ENCODE peak calls at places on chromosome 3, in six cellular contexts. L is ACHN; W is body of pancreas; B is LoVo; K is activated T-helper 1 cell treated with anti-CD3 and anti-CD28 coated beads, Interleukin-2, amount 50 U/mL, for 16 hours; V is H4. A is an unnamed sample.

GRCh38 chr3:23329471-23329870 is 126.3 kb downstream of the UBE2E2 start:
- DNase-seq in L (no peak), W (no peak), B (no peak), K (no peak), V (no peak), A (no peak)

GRCh38 chr3:20230954-20231353 is 44.9 kb upstream of the SGO1 start:
- DNase-seq in L (no peak), W (no peak), B (no peak), K (no peak), V (no peak), A (no peak)

GRCh38 chr3:87719060-87719459 is 339.7 kb downstream of the CGGBP1 start:
- DNase-seq in L (no peak), W (no peak), B (no peak), K (no peak), V (no peak), A (no peak)

GRCh38 chr3:52683611-52684010 is 2.1 kb downstream of the PBRM1 start:
- DNase-seq in L (no peak), W (no peak), B (no peak), K (no peak), V (no peak), A (no peak)

GRCh38 chr3:128464188-128464587 is 2.5 kb downstream of the DNAJB8 start:
- DNase-seq in L (no peak), W (no peak), B (no peak), K (no peak), V (no peak), A (no peak)

GRCh38 chr3:12444582-12445468 is 39.5 kb upstream of the TSEN2 start:
- DNase-seq in L (no peak), W (no peak), B (peak; percentile 95), K (no peak), V (peak; percentile 94), A (no peak)

GRCh38 chr3:133444071-133444774 is 44.4 kb downstream of the BFSP2 start:
- DNase-seq in L (no peak), W (peak; percentile 56), B (peak; percentile 71), K (no peak), V (peak; percentile 61), A (peak; percentile 22)

GRCh38 chr3:194091141-194091540 is 44.8 kb upstream of the HES1 start:
- DNase-seq in L (no peak), W (no peak), B (peak; percentile 12), K (no peak), V (peak; percentile 89), A (no peak)

GRCh38 chr3:144112036-144112435 is 140.4 kb downstream of the DIPK2A start:
- DNase-seq in L (no peak), W (no peak), B (no peak), K (no peak), V (no peak), A (peak; percentile 29)

GRCh38 chr3:69160107-69160506 is 37.7 kb upstream of the LMOD3 start:
- DNase-seq in L (no peak), W (no peak), B (no peak), K (no peak), V (no peak), A (no peak)

GRCh38 chr3:114709102-114709501 is 415.3 kb downstream of the TIGIT start:
- DNase-seq in L (no peak), W (no peak), B (no peak), K (no peak), V (no peak), A (no peak)

GRCh38 chr3:147507638-147508286 is 98.6 kb downstream of the ZIC1 start:
- DNase-seq in L (no peak), W (no peak), B (no peak), K (no peak), V (no peak), A (no peak)

GRCh38 chr3:183591881-183592521 is 36.5 kb upstream of the KLHL6 start:
- DNase-seq in L (no peak), W (no peak), B (no peak), K (no peak), V (no peak), A (no peak)

GRCh38 chr3:127787071-127787490 is 35.2 kb downstream of the MGLL start:
- DNase-seq in L (no peak), W (no peak), B (no peak), K (no peak), V (no peak), A (no peak)

GRCh38 chr3:60053518-60054265 is 1003.9 kb upstream of the CFAP20DC start:
- DNase-seq in L (peak; percentile 18), W (no peak), B (no peak), K (no peak), V (peak; percentile 53), A (no peak)

GRCh38 chr3:72535789-72536188 is 312.5 kb downstream of the SHQ1 start:
- DNase-seq in L (no peak), W (no peak), B (no peak), K (no peak), V (no peak), A (no peak)

GRCh38 chr3:73623996-73624362 is 762 bp downstream of the PDZRN3 start:
- DNase-seq in L (no peak), W (peak; percentile 54), B (no peak), K (no peak), V (no peak), A (peak; percentile 32)

GRCh38 chr3:194976049-194976451 is 290.4 kb downstream of the FAM43A start:
- DNase-seq in L (no peak), W (peak; percentile 35), B (no peak), K (no peak), V (no peak), A (no peak)

GRCh38 chr3:170469151-170470062 is 50.7 kb downstream of the CLDN11 start:
- DNase-seq in L (no peak), W (no peak), B (no peak), K (no peak), V (peak; percentile 59), A (peak; percentile 85)

GRCh38 chr3:45043715-45044299 is 17.7 kb downstream of the CLEC3B start:
- DNase-seq in L (peak; percentile 5), W (no peak), B (no peak), K (no peak), V (peak; percentile 73), A (no peak)

GRCh38 chr3:158104346-158105020 is 1.7 kb downstream of the SHOX2 start:
- DNase-seq in L (no peak), W (no peak), B (no peak), K (no peak), V (no peak), A (no peak)

GRCh38 chr3:195224156-195224979 is 46.6 kb downstream of the XXYLT1 start:
- DNase-seq in L (no peak), W (no peak), B (no peak), K (no peak), V (peak; percentile 40), A (no peak)

GRCh38 chr3:160830792-160831191 is 74.8 kb downstream of the PPM1L start:
- DNase-seq in L (peak; percentile 2), W (no peak), B (no peak), K (no peak), V (no peak), A (no peak)

GRCh38 chr3:126167550-126167949 is 12.8 kb downstream of the ALDH1L1 start:
- DNase-seq in L (no peak), W (no peak), B (no peak), K (no peak), V (no peak), A (no peak)

GRCh38 chr3:196842567-196843434 is 24.9 kb upstream of the SENP5 start:
- DNase-seq in L (no peak), W (no peak), B (no peak), K (no peak), V (no peak), A (no peak)

GRCh38 chr3:9915252-9916141 is 1.4 kb upstream of the IL17RC start:
- DNase-seq in L (peak; percentile 51), W (peak; percentile 76), B (peak; percentile 43), K (no peak), V (no peak), A (peak; percentile 72)

GRCh38 chr3:26623409-26624208 is 1.0 kb downstream of the LRRC3B start:
- DNase-seq in L (no peak), W (no peak), B (no peak), K (no peak), V (no peak), A (peak; percentile 51)

GRCh38 chr3:85939026-85939616 is 980.3 kb downstream of the CADM2 start:
- DNase-seq in L (no peak), W (no peak), B (no peak), K (no peak), V (peak; percentile 43), A (no peak)

GRCh38 chr3:65664927-65665326 is 373.8 kb downstream of the MAGI1 start:
- DNase-seq in L (no peak), W (no peak), B (no peak), K (no peak), V (no peak), A (no peak)

GRCh38 chr3:49213998-49214397 is 42.6 kb downstream of the KLHDC8B start:
- DNase-seq in L (no peak), W (no peak), B (no peak), K (no peak), V (no peak), A (no peak)

GRCh38 chr3:181976526-181976925 is 264.8 kb downstream of the SOX2 start:
- DNase-seq in L (no peak), W (no peak), B (no peak), K (no peak), V (no peak), A (no peak)

GRCh38 chr3:17141699-17142098 is 256.9 kb downstream of the PLCL2 start:
- DNase-seq in L (no peak), W (no peak), B (no peak), K (no peak), V (no peak), A (no peak)

GRCh38 chr3:125140817-125141595 is 71.5 kb downstream of the SLC12A8 start:
- DNase-seq in L (no peak), W (no peak), B (no peak), K (no peak), V (no peak), A (no peak)

GRCh38 chr3:8532251-8532831 is 30.7 kb downstream of the LMCD1 start:
- DNase-seq in L (no peak), W (no peak), B (no peak), K (no peak), V (no peak), A (no peak)

GRCh38 chr3:192494176-192494575 is 233.2 kb downstream of the FGF12 start:
- DNase-seq in L (no peak), W (no peak), B (no peak), K (no peak), V (no peak), A (no peak)

GRCh38 chr3:43369404-43370345 is 83.3 kb downstream of the SNRK start:
- DNase-seq in L (no peak), W (no peak), B (no peak), K (no peak), V (no peak), A (no peak)

GRCh38 chr3:57434041-57434440 is 110.1 kb downstream of the DNAH12 start:
- DNase-seq in L (peak; percentile 50), W (no peak), B (peak; percentile 67), K (no peak), V (peak; percentile 34), A (no peak)

GRCh38 chr3:52523386-52524257 is 10.0 kb downstream of the NT5DC2 start:
- DNase-seq in L (no peak), W (no peak), B (no peak), K (no peak), V (no peak), A (no peak)

GRCh38 chr3:143171656-143172055 is 52.1 kb downstream of the CHST2 start:
- DNase-seq in L (no peak), W (no peak), B (no peak), K (no peak), V (no peak), A (no peak)